ENCODE peak calls at places on chromosomes 1 and 21, in five cellular contexts. R, N, S, E and Z are unnamed samples.

GRCh38 chr1:206634365-206635079 is 814 bp upstream of the DYRK3 start:
- DNase-seq in R (peak; percentile 89), N (peak; percentile 86), S (peak; percentile 88), E (peak; percentile 95), Z (peak; percentile 75)

GRCh38 chr1:195899762-195900352 is 708.4 kb downstream of the KCNT2 start:
- DNase-seq in R (peak; percentile 3), N (no peak), S (peak; percentile 74), E (peak; percentile 39), Z (no peak)

GRCh38 chr1:50348449-50349241 is 74.6 kb downstream of the DMRTA2 start:
- DNase-seq in R (peak; percentile 86), N (peak; percentile 83), S (peak; percentile 77), E (peak; percentile 66), Z (peak; percentile 69)

GRCh38 chr1:182527680-182528079 is 61.4 kb downstream of the RNASEL start:
- DNase-seq in R (no peak), N (no peak), S (no peak), E (no peak), Z (no peak)

GRCh38 chr1:116990612-116991151 is 10.9 kb upstream of the CD101 start:
- DNase-seq in R (no peak), N (no peak), S (peak; percentile 43), E (peak; percentile 64), Z (no peak)

GRCh38 chr21:36727886-36728285 is 29.0 kb downstream of the SIM2 start:
- DNase-seq in R (no peak), N (no peak), S (no peak), E (no peak), Z (peak; percentile 71)

GRCh38 chr1:193537266-193538003 is 351.0 kb upstream of the B3GALT2 start:
- DNase-seq in R (no peak), N (no peak), S (no peak), E (peak; percentile 10), Z (no peak)

GRCh38 chr1:11653616-11654570 is at the start of gene FBXO2:
- DNase-seq in R (peak; percentile 39), N (peak; percentile 51), S (no peak), E (peak; percentile 49), Z (no peak)

GRCh38 chr1:149962039-149962647 is 25.5 kb upstream of the MTMR11 start:
- DNase-seq in R (peak; percentile 67), N (peak; percentile 41), S (peak; percentile 82), E (peak; percentile 81), Z (peak; percentile 41)

GRCh38 chr1:34688358-34688757 is 66.5 kb upstream of the GJB5 start:
- DNase-seq in R (no peak), N (no peak), S (no peak), E (no peak), Z (no peak)

GRCh38 chr1:43864111-43865045 is 69.2 kb upstream of the ARTN start:
- DNase-seq in R (no peak), N (no peak), S (no peak), E (no peak), Z (no peak)

GRCh38 chr1:56107278-56107643 is 472.1 kb downstream of the PLPP3 start:
- DNase-seq in R (no peak), N (no peak), S (no peak), E (no peak), Z (no peak)

GRCh38 chr1:154818911-154819310 is 51.2 kb downstream of the KCNN3 start:
- DNase-seq in R (no peak), N (no peak), S (no peak), E (no peak), Z (no peak)

GRCh38 chr1:225860860-225861441 is 21.2 kb downstream of the TMEM63A start:
- DNase-seq in R (no peak), N (no peak), S (peak; percentile 19), E (no peak), Z (no peak)

GRCh38 chr1:240122639-240123604 is 31.2 kb downstream of the FMN2 start:
- DNase-seq in R (peak; percentile 42), N (no peak), S (no peak), E (no peak), Z (no peak)

GRCh38 chr1:202702088-202702487 is 8.2 kb downstream of the SYT2 start:
- DNase-seq in R (no peak), N (no peak), S (no peak), E (no peak), Z (no peak)

GRCh38 chr21:34912022-34912933 is 136.8 kb downstream of the RUNX1 start:
- DNase-seq in R (peak; percentile 57), N (no peak), S (no peak), E (peak; percentile 58), Z (no peak)

GRCh38 chr1:53057134-53057533 is 4.9 kb upstream of the PODN start:
- DNase-seq in R (no peak), N (no peak), S (no peak), E (peak; percentile 52), Z (no peak)

GRCh38 chr21:21195417-21195816 is 197.2 kb downstream of the NCAM2 start:
- DNase-seq in R (no peak), N (no peak), S (no peak), E (no peak), Z (no peak)

GRCh38 chr1:202860744-202861419 is 28.1 kb downstream of the RABIF start:
- DNase-seq in R (peak; percentile 94), N (peak; percentile 73), S (peak; percentile 33), E (peak; percentile 62), Z (peak; percentile 93)

GRCh38 chr1:184785529-184785928 is 30.9 kb upstream of the EDEM3 start:
- DNase-seq in R (no peak), N (no peak), S (no peak), E (no peak), Z (no peak)

GRCh38 chr1:172278478-172278877 is 142.0 kb upstream of the C1orf105 start:
- DNase-seq in R (peak; percentile 4), N (no peak), S (peak; percentile 82), E (peak; percentile 87), Z (peak; percentile 33)

GRCh38 chr1:77900687-77901293 is 12.4 kb downstream of the NEXN start:
- DNase-seq in R (peak; percentile 77), N (peak; percentile 14), S (peak; percentile 63), E (peak; percentile 62), Z (peak; percentile 47)

GRCh38 chr1:53076165-53076564 is 14.2 kb downstream of the PODN start:
- DNase-seq in R (no peak), N (no peak), S (no peak), E (no peak), Z (peak; percentile 18)

GRCh38 chr1:15027515-15027948 is 126.0 kb upstream of the TMEM51 start:
- DNase-seq in R (peak; percentile 72), N (peak; percentile 63), S (peak; percentile 54), E (peak; percentile 63), Z (peak; percentile 72)

GRCh38 chr1:169120066-169120465 is 13.6 kb downstream of the ATP1B1 start:
- DNase-seq in R (no peak), N (no peak), S (peak; percentile 80), E (peak; percentile 96), Z (no peak)

DNA sequence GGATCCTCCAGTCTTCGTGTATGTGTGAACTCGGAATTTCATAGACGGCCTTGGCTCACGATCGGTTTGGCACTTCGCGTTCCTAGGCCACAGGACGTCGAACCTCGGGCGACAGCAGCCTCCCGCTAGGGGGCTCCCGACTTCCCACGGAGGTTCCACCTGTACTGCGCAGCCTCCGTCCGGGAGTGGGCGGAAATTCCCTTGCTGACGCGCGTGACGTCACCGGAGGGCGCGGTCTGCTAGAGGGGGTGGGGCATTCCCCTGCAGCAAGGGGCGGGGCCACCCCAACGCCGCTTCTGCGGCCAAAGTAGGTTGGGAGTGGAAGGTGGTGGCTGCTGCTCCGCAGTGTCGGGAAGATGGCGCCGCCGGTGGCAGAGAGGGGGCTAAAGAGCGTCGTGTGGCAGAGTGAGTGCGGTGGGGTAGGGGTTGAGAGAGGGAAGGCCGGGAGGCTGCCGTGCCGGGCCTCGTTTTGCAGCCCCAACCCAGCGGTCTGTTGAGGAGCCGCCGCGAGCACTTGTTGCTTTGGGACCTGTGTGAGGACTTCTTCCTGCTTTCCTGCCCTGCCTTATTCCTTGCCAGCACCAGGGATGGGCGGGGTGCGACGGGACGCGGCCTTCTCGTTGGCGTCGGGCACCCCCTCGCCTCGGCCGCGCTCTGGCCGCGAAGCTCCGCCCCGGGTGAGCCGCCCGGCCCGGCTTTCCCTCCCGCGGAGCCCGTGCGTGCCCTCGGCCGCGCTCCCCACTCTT is at the start of gene STXBP3:
- DNase-seq in R (peak; percentile 98), N (peak; percentile 96), S (peak; percentile 98), E (peak; percentile 97), Z (peak; percentile 98)
- H2AK5ac ChIP-seq in R (no peak within 1 kb of the TSS), N (peak within 1 kb of the TSS; percentile 54), S (peak within 1 kb of the TSS; percentile 53), E (no peak within 1 kb of the TSS), Z (no peak within 1 kb of the TSS)

DNA sequence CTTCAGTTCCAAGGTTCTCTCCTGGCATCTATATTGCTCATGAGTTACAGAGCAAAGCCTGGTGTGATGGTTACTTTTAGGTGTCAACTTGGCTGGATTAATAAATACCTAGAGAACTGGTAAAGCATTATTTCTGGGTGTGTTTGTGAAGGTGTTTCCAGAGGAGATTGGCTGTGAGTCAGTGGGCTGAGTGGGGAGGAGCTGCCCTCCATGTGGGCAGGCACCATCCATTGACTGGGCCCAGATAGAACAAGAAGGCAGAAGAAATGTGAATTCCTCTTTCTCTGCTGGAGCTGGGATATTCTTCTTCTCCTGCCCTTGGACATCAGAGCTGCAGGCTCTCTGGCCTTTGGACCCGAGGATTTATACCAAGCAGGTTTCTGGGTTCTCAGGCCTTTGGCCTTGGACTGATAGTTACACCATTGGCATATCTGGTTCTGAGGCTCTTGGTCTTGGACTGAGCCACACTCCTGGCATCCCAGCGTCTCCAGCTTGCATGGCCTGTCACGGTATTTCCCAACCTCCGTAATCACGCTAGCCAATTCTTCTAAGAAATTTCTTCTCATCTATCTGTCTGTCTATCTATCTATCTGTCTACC is 44.5 kb downstream of the B3GALT5 start:
- DNase-seq in R (no peak), N (no peak), S (no peak), E (no peak), Z (no peak)
- H3K18ac ChIP-seq in R (no peak overlapping the region), N (no peak overlapping the region), S (no peak overlapping the region), E (no peak overlapping the region), Z (no peak overlapping the region)

DNA sequence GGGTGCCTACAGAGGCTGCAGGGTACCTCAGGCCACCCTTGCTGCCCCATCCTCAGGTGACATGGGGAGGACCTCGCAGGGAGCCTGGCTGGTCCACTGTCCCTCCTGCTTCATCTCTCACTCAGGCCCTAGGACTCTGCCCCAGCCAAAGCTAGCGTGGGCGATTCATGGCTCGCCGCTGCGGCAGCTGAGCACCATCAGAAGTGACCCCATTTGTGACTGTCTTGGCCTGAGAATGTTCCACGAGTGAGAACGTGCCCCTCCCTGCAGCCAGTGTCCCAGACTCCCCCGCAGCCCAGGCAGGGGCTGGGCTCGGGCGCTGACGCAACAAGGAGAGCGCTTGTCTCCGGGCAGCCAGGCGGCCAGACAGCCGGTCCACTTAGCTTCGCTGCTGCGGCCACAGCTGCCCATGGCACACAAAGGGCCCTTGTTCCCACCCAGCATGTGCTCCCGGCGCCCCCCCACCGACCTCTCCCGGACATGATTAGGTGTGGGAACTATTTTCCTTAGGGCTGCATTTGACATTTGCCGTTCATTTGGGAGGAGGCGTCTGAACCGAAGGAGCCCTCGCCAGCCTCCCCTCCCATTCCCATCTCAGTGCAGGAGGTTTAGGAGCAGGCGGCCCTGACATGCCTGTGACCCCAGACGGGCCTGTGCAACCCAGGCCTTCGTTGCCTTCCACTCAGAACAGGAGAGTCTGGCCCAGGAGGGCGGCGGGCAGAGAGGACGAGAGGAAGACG is 19.3 kb upstream of the POFUT2 start:
- DNase-seq in R (no peak), N (no peak), S (peak; percentile 93), E (peak; percentile 91), Z (no peak)
- H2AK5ac ChIP-seq in R (no peak overlapping the region), N (peak overlapping the region; percentile 96), S (peak overlapping the region; percentile 98), E (peak overlapping the region; percentile 43), Z (no peak overlapping the region)

DNA sequence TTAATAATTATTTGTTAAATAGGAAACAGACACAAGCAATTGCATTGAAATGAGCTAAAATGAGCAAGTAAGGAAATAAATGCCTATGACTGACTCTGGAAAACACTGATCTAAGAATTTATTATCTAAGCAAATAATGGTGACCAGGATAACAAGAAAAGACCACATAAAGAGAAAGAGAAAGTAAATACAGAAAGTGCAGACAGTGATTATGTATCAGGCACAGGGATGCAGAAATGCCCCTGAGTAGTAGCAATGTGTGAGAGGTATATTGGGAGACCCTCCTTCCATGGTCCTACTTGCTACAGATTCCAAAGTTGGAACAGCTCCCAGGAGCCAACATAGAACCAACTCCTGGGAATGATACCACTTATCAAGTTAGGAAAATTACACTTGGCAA is 33.3 kb upstream of the MUTYH start:
- DNase-seq in R (no peak), N (no peak), S (no peak), E (no peak), Z (no peak)
- H3K18ac ChIP-seq in R (no peak overlapping the region), N (no peak overlapping the region), S (no peak overlapping the region), E (no peak overlapping the region), Z (no peak overlapping the region)